ENCODE peak calls at places on chromosomes 7 and 10, in five cellular contexts. M is uterus, F is breast epithelium, Y is IMR-90, K is sigmoid colon. B is an unnamed sample.

GRCh38 chr10:123521076-123521475 is 145.1 kb upstream of the GPR26 start:
- DNase-seq in M (no peak), F (no peak), Y (no peak), K (no peak), B (no peak)

GRCh38 chr7:103914147-103914899 is 75.1 kb downstream of the RELN start:
- DNase-seq in M (no peak), F (no peak), Y (peak; percentile 57), K (no peak), B (no peak)

GRCh38 chr7:45414226-45414625 is 159.9 kb upstream of the ADCY1 start:
- DNase-seq in M (no peak), F (no peak), Y (no peak), K (no peak), B (no peak)

GRCh38 chr7:79664884-79665676 is 211.6 kb upstream of the MAGI2 start:
- DNase-seq in M (no peak), F (no peak), Y (no peak), K (no peak), B (no peak)

GRCh38 chr7:112080441-112080840 is 125.8 kb downstream of the DOCK4 start:
- DNase-seq in M (no peak), F (no peak), Y (peak; percentile 96), K (no peak), B (no peak)

GRCh38 chr10:46255696-46256355 is 31.0 kb upstream of the ANTXRL start:
- DNase-seq in M (peak; percentile 34), F (peak; percentile 76), Y (peak; percentile 12), K (peak; percentile 75), B (peak; percentile 76)

GRCh38 chr10:7512487-7512886 is 101.7 kb upstream of the SFMBT2 start:
- DNase-seq in M (no peak), F (no peak), Y (no peak), K (no peak), B (no peak)

GRCh38 chr10:119030421-119031250 is 1.1 kb downstream of the NANOS1 start:
- DNase-seq in M (no peak), F (no peak), Y (peak; percentile 47), K (no peak), B (peak; percentile 64)

GRCh38 chr10:79145174-79145483 is 76.4 kb downstream of the ZMIZ1 start:
- DNase-seq in M (no peak), F (no peak), Y (no peak), K (no peak), B (no peak)

GRCh38 chr7:148865283-148865682 is 18.8 kb downstream of the EZH2 start:
- DNase-seq in M (no peak), F (no peak), Y (no peak), K (no peak), B (no peak)

GRCh38 chr7:134954197-134955082 is 31.9 kb upstream of the AGBL3 start:
- DNase-seq in M (no peak), F (no peak), Y (peak; percentile 54), K (no peak), B (no peak)

GRCh38 chr7:22443370-22444180 is 56.4 kb downstream of the STEAP1B start:
- DNase-seq in M (no peak), F (no peak), Y (peak; percentile 35), K (no peak), B (no peak)

GRCh38 chr7:77202544-77202976 is 2.9 kb upstream of the FGL2 start:
- DNase-seq in M (no peak), F (no peak), Y (no peak), K (no peak), B (no peak)

GRCh38 chr10:85679061-85679460 is 687.5 kb downstream of the GRID1 start:
- DNase-seq in M (no peak), F (no peak), Y (no peak), K (no peak), B (no peak)

GRCh38 chr10:17418249-17418648 is 36.1 kb downstream of the ST8SIA6 start:
- DNase-seq in M (no peak), F (peak; percentile 60), Y (no peak), K (no peak), B (no peak)

GRCh38 chr10:129877773-129878371 is 86.2 kb downstream of the EBF3 start:
- DNase-seq in M (no peak), F (no peak), Y (no peak), K (no peak), B (peak; percentile 45)

GRCh38 chr10:122565766-122566206 is 5.2 kb downstream of the DMBT1 start:
- DNase-seq in M (peak; percentile 86), F (peak; percentile 80), Y (peak; percentile 79), K (peak; percentile 88), B (peak; percentile 91)

GRCh38 chr10:113424304-113424721 is 128.5 kb upstream of the HABP2 start:
- DNase-seq in M (peak; percentile 55), F (no peak), Y (no peak), K (peak; percentile 78), B (peak; percentile 20)

GRCh38 chr10:83522881-83523386 is 616.4 kb upstream of the GHITM start:
- DNase-seq in M (no peak), F (no peak), Y (no peak), K (no peak), B (no peak)

GRCh38 chr10:36493511-36493880 is 631.9 kb upstream of the ANKRD30A start:
- DNase-seq in M (no peak), F (no peak), Y (peak; percentile 70), K (no peak), B (no peak)

GRCh38 chr7:116561697-116562483 is 37.1 kb downstream of the CAV1 start:
- DNase-seq in M (peak; percentile 45), F (no peak), Y (peak; percentile 58), K (no peak), B (no peak)

GRCh38 chr10:59177862-59178235 is 1.4 kb downstream of the PHYHIPL start:
- DNase-seq in M (no peak), F (no peak), Y (no peak), K (no peak), B (no peak)

GRCh38 chr10:59175538-59176240 is 754 bp upstream of the PHYHIPL start:
- DNase-seq in M (no peak), F (no peak), Y (no peak), K (no peak), B (peak; percentile 22)

GRCh38 chr10:59179027-59179426 is 2.6 kb downstream of the PHYHIPL start:
- DNase-seq in M (no peak), F (no peak), Y (no peak), K (no peak), B (no peak)

GRCh38 chr10:59177031-59177861 is 803 bp downstream of the PHYHIPL start:
- DNase-seq in M (peak; percentile 13), F (no peak), Y (peak; percentile 79), K (no peak), B (peak; percentile 38)

GRCh38 chr10:59176241-59177030 is at the start of gene PHYHIPL:
- DNase-seq in M (no peak), F (no peak), Y (no peak), K (peak; percentile 52), B (peak; percentile 53)
- H3K4me3 ChIP-seq in M (peak within 1 kb of the TSS; percentile 24), F (peak within 1 kb of the TSS; percentile 65), Y (no peak within 1 kb of the TSS), K (peak within 1 kb of the TSS; percentile 40), B (peak within 1 kb of the TSS; percentile 56)

DNA sequence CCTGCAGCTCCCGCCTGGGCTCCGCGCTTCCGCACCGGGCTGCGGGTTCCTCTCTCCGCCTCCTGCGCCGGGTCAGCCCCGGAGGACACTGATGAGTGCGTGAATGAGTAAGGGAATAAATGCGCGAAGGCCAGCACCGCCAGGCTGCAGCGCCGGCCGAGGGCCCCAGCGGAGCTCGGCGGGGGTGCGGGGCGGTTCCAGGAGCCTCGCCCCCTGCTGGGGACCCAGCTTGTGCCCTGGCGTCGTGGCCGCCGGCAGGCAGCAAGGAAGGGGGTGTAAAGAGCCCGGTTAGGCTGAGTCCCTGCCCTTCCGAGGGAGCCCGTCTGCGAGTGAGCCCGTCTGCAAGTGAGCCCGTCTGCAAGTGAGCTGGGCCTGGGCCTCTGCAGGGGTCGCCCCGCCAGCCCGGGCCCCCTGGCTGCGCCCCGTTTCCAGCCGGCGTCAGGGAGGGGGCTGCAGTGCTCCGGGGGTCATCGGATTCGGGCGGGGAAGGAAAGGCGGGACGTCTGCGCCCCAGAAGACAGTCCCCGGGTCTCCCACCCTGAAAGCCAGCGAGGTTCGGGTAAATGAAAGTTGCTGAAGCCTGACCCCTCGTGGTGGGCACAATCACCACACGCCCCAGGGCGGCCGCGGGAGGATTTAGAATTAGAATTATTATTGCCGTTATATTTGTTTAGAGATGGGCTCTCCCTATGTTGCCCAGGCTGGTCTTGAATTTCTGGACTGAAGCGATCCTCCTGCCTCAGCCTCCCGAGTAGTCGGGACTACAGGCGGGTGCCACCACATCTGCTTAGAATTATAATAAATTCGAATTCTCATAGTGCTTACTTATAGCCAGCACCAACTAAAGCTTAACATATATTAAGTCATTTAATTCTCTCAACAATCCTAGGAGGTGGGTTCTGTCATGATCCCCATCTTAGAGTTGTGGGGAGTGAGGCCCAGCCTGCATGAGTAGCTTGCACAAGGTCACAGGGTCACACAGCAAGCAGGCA is 8.6 kb upstream of the CRYGN start:
- DNase-seq in M (peak; percentile 78), F (peak; percentile 48), Y (peak; percentile 41), K (peak; percentile 88), B (peak; percentile 77)
- TF ChIP-seq POLR2A in M (no peak), F (no peak), Y (no peak), K (no peak), B (no peak)

DNA sequence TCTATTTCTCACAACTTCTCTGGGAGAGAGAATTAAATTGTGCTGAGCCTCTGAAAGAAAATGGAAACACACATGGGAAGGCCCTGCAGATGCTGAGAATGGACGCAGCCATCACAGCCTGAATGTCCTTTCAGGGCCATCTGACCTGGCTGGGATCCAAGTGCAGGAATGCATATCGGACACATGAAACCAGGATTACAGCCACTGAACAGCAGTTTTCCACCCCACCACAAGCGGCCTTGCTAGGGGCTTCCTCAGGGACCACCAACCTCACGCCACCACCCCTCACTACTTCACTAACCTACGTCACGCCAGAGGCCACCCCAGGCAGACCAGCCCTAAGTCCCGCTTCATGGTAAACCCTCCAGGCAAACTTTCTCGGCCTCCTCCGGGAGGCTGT is 103.3 kb downstream of the DIP2C start:
- DNase-seq in M (peak; percentile 19), F (no peak), Y (no peak), K (no peak), B (no peak)
- H3K4me1 ChIP-seq in M (no peaks in the 10 kb centered on the region), F (no peaks in the 10 kb centered on the region), Y (peaks cover 18% of the 10 kb centered on the region), K (peaks cover 67% of the 10 kb centered on the region), B (peaks cover 3% of the 10 kb centered on the region)

DNA sequence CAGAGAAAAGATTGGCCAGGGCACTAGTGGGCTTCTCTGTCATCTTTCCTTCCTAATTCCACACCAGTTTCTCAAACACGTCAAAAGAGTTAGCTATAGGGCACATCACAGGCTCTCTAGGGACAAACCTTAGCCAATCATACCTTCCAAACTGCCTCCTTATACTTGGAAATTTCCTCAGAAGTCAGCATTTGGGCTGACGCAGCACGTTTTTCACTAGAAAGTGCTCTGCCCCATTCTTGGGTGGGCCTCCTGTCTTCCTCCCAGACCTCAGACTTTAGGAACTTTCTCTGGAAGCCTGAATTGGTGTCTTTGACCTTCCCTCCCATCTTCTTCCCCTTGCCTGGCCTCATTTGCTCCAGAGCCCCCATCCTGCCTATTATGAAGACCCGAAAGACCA is 11.1 kb downstream of the SFXN3 start:
- DNase-seq in M (no peak), F (no peak), Y (no peak), K (no peak), B (no peak)
- H3K4me3 ChIP-seq in M (peak overlapping the region; percentile 38), F (peak overlapping the region; percentile 64), Y (peak overlapping the region; percentile 41), K (peak overlapping the region; percentile 49), B (peak overlapping the region; percentile 60)

GRCh38 chr10:102670871-102671434 is 26.7 kb downstream of the TRIM8 start:
- DNase-seq in M (no peak), F (no peak), Y (no peak), K (no peak), B (no peak)

GRCh38 chr10:102672822-102673200 is 28.5 kb downstream of the TRIM8 start:
- DNase-seq in M (no peak), F (no peak), Y (no peak), K (no peak), B (no peak)

GRCh38 chr10:102670065-102670400 is 25.8 kb downstream of the TRIM8 start:
- DNase-seq in M (no peak), F (no peak), Y (no peak), K (no peak), B (no peak)

GRCh38 chr10:102668312-102669110 is 24.2 kb downstream of the TRIM8 start:
- DNase-seq in M (no peak), F (no peak), Y (no peak), K (no peak), B (no peak)

GRCh38 chr10:102669206-102670064 is 25.2 kb downstream of the TRIM8 start:
- DNase-seq in M (no peak), F (no peak), Y (peak; percentile 43), K (peak; percentile 75), B (no peak)
- TF ChIP-seq POLR2A in M (no peak), F (no peak), Y (no peak), K (no peak), B (no peak)

B was measured in testis.